ENCODE peak calls at places on chromosomes 3 and 15, in four cellular contexts. K is GM12878, J is HepG2, R is K562. N is an unnamed sample.
A peak's percentile ranks its signal among the peaks of the same experiment; 100 is the strongest.

GRCh38 chr3:37824090-37824953 is 37.4 kb upstream of the CTDSPL start:
- DNase-seq in K (no peak), J (no peak), R (no peak), N (no peak)

GRCh38 chr15:91291673-91292072 is 191.6 kb downstream of the SV2B start:
- DNase-seq in K (no peak), J (no peak), R (peak; percentile 62), N (peak; percentile 25)

GRCh38 chr3:11306815-11307589 is 34.8 kb downstream of the ATG7 start:
- DNase-seq in K (no peak), J (no peak), R (no peak), N (no peak)

GRCh38 chr15:66757030-66757429 is 55.0 kb downstream of the SMAD6 start:
- DNase-seq in K (no peak), J (no peak), R (no peak), N (no peak)

GRCh38 chr15:25883860-25884259 is 20.7 kb upstream of the ATP10A start:
- DNase-seq in K (no peak), J (peak; percentile 17), R (no peak), N (no peak)

GRCh38 chr3:156614642-156615511 is 59.5 kb upstream of the TIPARP start:
- DNase-seq in K (no peak), J (no peak), R (no peak), N (no peak)

GRCh38 chr15:39789736-39790135 is 7.1 kb upstream of the FSIP1 start:
- DNase-seq in K (no peak), J (no peak), R (no peak), N (no peak)

GRCh38 chr3:14431556-14431927 is 29.1 kb downstream of the SLC6A6 start:
- DNase-seq in K (no peak), J (no peak), R (peak; percentile 56), N (no peak)

GRCh38 chr3:150180349-150180748 is 209.7 kb upstream of the PFN2 start:
- DNase-seq in K (no peak), J (peak; percentile 61), R (no peak), N (no peak)

GRCh38 chr15:48515497-48515896 is 130.0 kb downstream of the FBN1 start:
- DNase-seq in K (no peak), J (no peak), R (no peak), N (no peak)

GRCh38 chr3:179624471-179624870 is 19.9 kb downstream of the NDUFB5 start:
- DNase-seq in K (no peak), J (no peak), R (no peak), N (no peak)

GRCh38 chr3:195260286-195260905 is 10.6 kb downstream of the XXYLT1 start:
- DNase-seq in K (no peak), J (no peak), R (no peak), N (no peak)

GRCh38 chr3:129507181-129507831 is 21.1 kb upstream of the RHO start:
- DNase-seq in K (no peak), J (no peak), R (no peak), N (no peak)

GRCh38 chr15:61049003-61049402 is 180.1 kb downstream of the RORA start:
- DNase-seq in K (no peak), J (no peak), R (no peak), N (no peak)

GRCh38 chr15:60442763-60443162 is 36.2 kb downstream of the ICE2 start:
- DNase-seq in K (no peak), J (no peak), R (no peak), N (no peak)

GRCh38 chr3:187186801-187187421 is 10.4 kb upstream of the RTP1 start:
- DNase-seq in K (no peak), J (peak; percentile 12), R (peak; percentile 69), N (no peak)

GRCh38 chr3:127815001-127815400 is 7.3 kb downstream of the MGLL start:
- DNase-seq in K (no peak), J (no peak), R (no peak), N (no peak)

GRCh38 chr15:58115692-58116091 is 22.5 kb upstream of the AQP9 start:
- DNase-seq in K (no peak), J (peak; percentile 9), R (peak; percentile 40), N (peak; percentile 17)

GRCh38 chr3:187484547-187485325 is 116.6 kb downstream of the RTP4 start:
- DNase-seq in K (no peak), J (no peak), R (no peak), N (no peak)

GRCh38 chr3:108820586-108820985 is 2.0 kb upstream of the TRAT1 start:
- DNase-seq in K (no peak), J (no peak), R (no peak), N (no peak)

GRCh38 chr3:32733631-32734229 is 48.7 kb downstream of the CNOT10 start:
- DNase-seq in K (peak; percentile 4), J (peak; percentile 62), R (peak; percentile 23), N (peak; percentile 39)
- TF ChIP-seq TARDBP in K (no peak), J (no peak), R (no peak), N (no peak)

GRCh38 chr3:112814256-112814655 is 32.4 kb downstream of the CD200R1L start:
- DNase-seq in K (no peak), J (peak; percentile 2), R (no peak), N (no peak)
- TF ChIP-seq TARDBP in K (no peak), J (no peak), R (no peak), N (no peak)

GRCh38 chr3:46495901-46496456 is 1.8 kb upstream of the RTP3 start:
- DNase-seq in K (no peak), J (no peak), R (no peak), N (no peak)
- TF ChIP-seq TARDBP in K (no peak), J (no peak), R (no peak), N (no peak)

GRCh38 chr15:70461017-70461416 is 302.3 kb downstream of the UACA start:
- DNase-seq in K (no peak), J (no peak), R (no peak), N (no peak)

GRCh38 chr15:70466305-70466704 is 297.1 kb downstream of the UACA start:
- DNase-seq in K (no peak), J (no peak), R (no peak), N (no peak)

GRCh38 chr15:70461992-70462391 is 301.4 kb downstream of the UACA start:
- DNase-seq in K (no peak), J (no peak), R (no peak), N (no peak)

GRCh38 chr15:70465812-70466211 is 297.5 kb downstream of the UACA start:
- DNase-seq in K (no peak), J (no peak), R (no peak), N (no peak)

DNA sequence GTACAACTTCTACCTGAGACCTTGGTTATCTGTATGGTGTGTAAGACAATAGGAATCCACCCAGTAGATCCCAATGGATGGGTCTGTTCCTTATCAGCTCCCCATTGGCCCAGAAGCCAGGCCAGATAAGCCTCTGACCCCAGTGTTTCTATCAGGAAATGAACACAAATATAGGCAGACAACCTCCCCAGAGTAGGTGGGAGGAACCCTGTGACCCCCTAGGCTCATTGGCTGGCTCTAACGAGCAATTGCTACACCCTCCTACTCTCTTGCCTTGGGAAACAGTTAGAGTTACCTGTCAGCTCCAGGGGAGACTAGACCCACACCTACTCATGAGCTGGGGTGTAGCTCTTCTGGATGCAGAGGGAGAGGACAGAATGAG is 299.9 kb downstream of the UACA start:
- DNase-seq in K (no peak), J (no peak), R (peak; percentile 63), N (no peak)
- TF ChIP-seq TARDBP in K (no peak), J (no peak), R (no peak), N (no peak)

DNA sequence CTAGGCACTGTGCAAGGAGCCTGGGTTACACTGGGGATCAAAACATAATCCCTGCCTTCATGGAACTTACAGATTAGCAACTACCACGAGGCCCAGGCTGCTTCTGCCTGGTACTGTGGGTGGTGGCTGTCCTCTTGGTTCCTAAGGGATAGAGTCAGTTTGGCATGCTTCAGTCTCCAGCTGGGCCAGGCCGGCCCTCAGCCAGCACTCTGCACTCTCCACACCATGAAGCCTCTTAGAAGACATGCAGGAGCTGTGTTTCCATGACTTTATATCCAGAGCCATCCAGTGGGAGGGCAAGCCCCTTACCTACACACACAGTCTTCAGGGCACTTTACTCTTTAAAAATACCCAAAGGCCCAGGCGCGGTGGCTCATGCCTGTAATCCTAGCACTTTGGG is 54.4 kb downstream of the ATP1B3 start:
- DNase-seq in K (no peak), J (no peak), R (no peak), N (no peak)
- TF ChIP-seq TARDBP in K (no peak), J (no peak), R (no peak), N (no peak)

N was measured in HEK293T.